ENCODE peak calls at places on chromosomes 3 and 15, in six cellular contexts. H, U, O, B, Z and M are unnamed samples.

GRCh38 chr3:169769287-169770181 is at the start of gene ACTRT3:
- DNase-seq in H (peak), B (peak), U (peak), Z (peak), O (peak), M (peak)

GRCh38 chr3:23175361-23176073 is 27.6 kb upstream of the UBE2E2 start:
- DNase-seq in H (no peak), U (no peak), B (peak), Z (no peak), O (no peak), M (no peak)

GRCh38 chr3:124800511-124801374 is 70.5 kb downstream of the UMPS start:
- DNase-seq in Z (peak), H (no peak), O (no peak), B (peak), U (no peak), M (peak)

GRCh38 chr3:10393514-10393913 is 72.6 kb upstream of the SEC13 start:
- DNase-seq in O (no peak), H (no peak), U (no peak), B (no peak), Z (no peak), M (no peak)

GRCh38 chr15:65377105-65377975 is 462 bp downstream of the IGDCC3 start:
- DNase-seq in U (peak), O (peak), B (no peak), Z (peak), H (no peak), M (no peak)

GRCh38 chr3:100256724-100257123 is 4.1 kb upstream of the TBC1D23 start:
- DNase-seq in Z (no peak), U (no peak), H (no peak), O (no peak), B (no peak), M (no peak)

GRCh38 chr15:30929982-30930381 is 26.3 kb downstream of the FAN1 start:
- DNase-seq in H (no peak), B (no peak), Z (no peak), U (no peak), O (no peak), M (no peak)

GRCh38 chr15:37014137-37014536 is 86.2 kb downstream of the MEIS2 start:
- DNase-seq in H (no peak), O (no peak), U (no peak), B (peak), Z (no peak), M (no peak)

GRCh38 chr3:88480822-88481221 is 331.1 kb downstream of the C3orf38 start:
- DNase-seq in H (no peak), U (no peak), O (no peak), B (peak), Z (no peak), M (no peak)

GRCh38 chr15:67880651-67881182 is 40.9 kb upstream of the RNU6-1 start:
- DNase-seq in U (no peak), H (no peak), Z (no peak), O (no peak), B (peak), M (no peak)

GRCh38 chr15:98968576-98968975 is 39.0 kb downstream of the PGPEP1L start:
- DNase-seq in H (no peak), U (no peak), Z (no peak), O (no peak), B (no peak), M (no peak)

GRCh38 chr3:157856078-157856939 is 249.9 kb downstream of the SHOX2 start:
- DNase-seq in H (no peak), O (no peak), Z (no peak), U (no peak), B (no peak), M (no peak)

GRCh38 chr15:77712438-77712837 is 79.7 kb upstream of the LINGO1 start:
- DNase-seq in B (no peak), Z (no peak), U (no peak), O (no peak), H (no peak), M (no peak)

GRCh38 chr15:50506121-50506520 is 40.3 kb downstream of the USP50 start:
- DNase-seq in B (no peak), Z (peak), O (no peak), H (no peak), U (no peak), M (no peak)

GRCh38 chr3:164233951-164234350 is 844.3 kb downstream of the SI start:
- DNase-seq in O (no peak), H (no peak), B (no peak), U (no peak), Z (no peak), M (no peak)

GRCh38 chr3:23859839-23860382 is 54.2 kb downstream of the UBE2E1 start:
- DNase-seq in U (no peak), H (no peak), O (no peak), B (no peak), Z (no peak), M (no peak)

GRCh38 chr3:50570508-50571279 is 1.4 kb downstream of the HEMK1 start:
- DNase-seq in Z (no peak), O (no peak), H (no peak), U (no peak), B (no peak), M (no peak)

GRCh38 chr3:171526146-171526545 is 65.9 kb upstream of the TNIK start:
- DNase-seq in H (no peak), B (peak), O (no peak), Z (no peak), U (no peak), M (no peak)

GRCh38 chr3:113079532-113079931 is 88.7 kb downstream of the GTPBP8 start:
- DNase-seq in B (no peak), U (no peak), O (no peak), Z (no peak), H (no peak), M (no peak)

GRCh38 chr15:55796321-55796965 is 53.5 kb upstream of the PRTG start:
- DNase-seq in H (no peak), O (no peak), U (no peak), Z (no peak), B (peak), M (no peak)

GRCh38 chr3:21752749-21753347 is 1.8 kb upstream of the ZNF385D start:
- DNase-seq in O (no peak), H (no peak), Z (peak), B (peak), U (no peak), M (no peak)

GRCh38 chr3:172150268-172150667 is 110.9 kb downstream of the FNDC3B start:
- DNase-seq in Z (no peak), H (no peak), U (no peak), B (no peak), O (no peak), M (no peak)

GRCh38 chr3:46097691-46098241 is 70.5 kb upstream of the XCR1 start:
- DNase-seq in Z (no peak), U (no peak), H (no peak), O (no peak), B (peak), M (no peak)